ENCODE peak calls at places on chromosomes 5 and 9, in nine cellular contexts. J is heart left ventricle, B is endodermal cell, P is heart right ventricle, D is IMR-90, A is esophagus squamous epithelium, I is tibial artery, H is neuronal stem cell, E is upper lobe of right lung. O is an unnamed sample.
A peak's percentile ranks its signal among the peaks of the same experiment; 100 is the strongest.

GRCh38 chr5:142994242-142994641 is 224.1 kb downstream of the ARHGAP26 start:
- DNase-seq in J (no peak), B (no peak), P (no peak), D (no peak), A (no peak), I (no peak), H (no peak), E (no peak), O (no peak)

GRCh38 chr5:151082976-151083651 is 2.3 kb upstream of the TNIP1 start:
- DNase-seq in J (no peak), B (no peak), P (no peak), D (peak; percentile 36), A (no peak), I (no peak), H (no peak), E (peak; percentile 70), O (peak; percentile 74)

GRCh38 chr9:5025416-5025815 is 40.3 kb downstream of the JAK2 start:
- DNase-seq in J (no peak), B (no peak), P (no peak), D (peak; percentile 2), A (no peak), I (no peak), H (no peak), E (no peak), O (peak; percentile 26)

GRCh38 chr9:70569070-70569772 is 154.8 kb upstream of the KLF9 start:
- DNase-seq in J (no peak), B (no peak), P (no peak), D (peak; percentile 59), A (no peak), I (no peak), H (no peak), E (no peak), O (no peak)

GRCh38 chr9:138080979-138081378 is 203.4 kb downstream of the CACNA1B start:
- DNase-seq in J (peak; percentile 1), B (no peak), P (no peak), D (no peak), A (no peak), I (no peak), H (no peak), E (no peak), O (no peak)

GRCh38 chr5:128629162-128629561 is 91.1 kb upstream of the FBN2 start:
- DNase-seq in J (no peak), B (no peak), P (no peak), D (no peak), A (no peak), I (no peak), H (no peak), E (no peak), O (no peak)

GRCh38 chr5:106397700-106398099 is 1273.0 kb downstream of the EFNA5 start:
- DNase-seq in J (no peak), B (no peak), P (no peak), D (peak; percentile 98), A (no peak), I (no peak), H (no peak), E (no peak), O (no peak)

GRCh38 chr5:33115467-33115866 is 325.3 kb upstream of the TARS1 start:
- DNase-seq in J (no peak), B (no peak), P (no peak), D (no peak), A (no peak), I (no peak), H (no peak), E (no peak), O (no peak)

GRCh38 chr5:151298063-151298462 is 5.5 kb downstream of the SLC36A3 start:
- DNase-seq in J (no peak), B (peak; percentile 64), P (peak; percentile 9), D (peak; percentile 50), A (no peak), I (peak; percentile 35), H (no peak), E (no peak), O (no peak)

GRCh38 chr5:33891731-33892418 is at the start of gene ADAMTS12:
- DNase-seq in J (peak; percentile 60), B (peak; percentile 84), P (peak; percentile 41), D (peak; percentile 77), A (no peak), I (no peak), H (peak; percentile 71), E (peak; percentile 68), O (peak; percentile 50)

GRCh38 chr5:150001660-150002493 is 1.3 kb downstream of the HMGXB3 start:
- DNase-seq in J (peak; percentile 44), B (peak; percentile 80), P (peak; percentile 39), D (peak; percentile 75), A (no peak), I (peak; percentile 48), H (peak; percentile 26), E (no peak), O (no peak)

GRCh38 chr5:169696621-169697517 is 59.8 kb downstream of the DOCK2 start:
- DNase-seq in J (no peak), B (no peak), P (no peak), D (peak; percentile 25), A (no peak), I (no peak), H (no peak), E (no peak), O (no peak)

GRCh38 chr5:126542441-126542840 is 52.6 kb downstream of the ALDH7A1 start:
- DNase-seq in J (no peak), B (no peak), P (no peak), D (no peak), A (no peak), I (no peak), H (no peak), E (no peak), O (no peak)

GRCh38 chr9:100324594-100325200 is 28.0 kb downstream of the TEX10 start:
- DNase-seq in J (no peak), B (no peak), P (no peak), D (peak; percentile 74), A (no peak), I (no peak), H (no peak), E (no peak), O (no peak)

DNA sequence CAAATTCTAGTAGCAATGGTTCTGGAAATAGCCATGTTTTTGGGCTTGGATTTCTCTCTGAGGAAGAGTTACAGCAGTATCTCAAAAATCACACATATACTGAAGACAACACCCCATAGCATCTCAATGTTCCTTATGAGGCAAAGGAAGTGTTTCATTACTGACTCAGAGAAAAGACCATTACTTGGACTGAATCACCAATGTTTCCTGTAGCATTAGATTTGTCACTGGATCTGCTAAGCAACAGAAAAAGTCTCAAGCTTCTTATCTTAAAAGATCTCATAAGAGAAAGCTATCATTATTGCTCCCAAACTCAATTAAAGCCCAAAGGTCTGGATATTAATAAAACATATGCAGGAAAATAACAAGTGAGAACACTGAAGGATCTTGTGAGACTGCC is 272.4 kb downstream of the ADAMTS6 start:
- DNase-seq in J (no peak), B (no peak), P (no peak), D (peak; percentile 96), A (no peak), I (no peak), H (no peak), E (no peak), O (no peak)
- H3K27ac ChIP-seq in J (no peak overlapping the region), B (no peak overlapping the region), P (no peak overlapping the region), D (peak overlapping the region; percentile 74), A (no peak overlapping the region), I (no peak overlapping the region), H (no peak overlapping the region), E (no peak overlapping the region), O (no peak overlapping the region)

GRCh38 chr5:147403659-147404640 is 105.9 kb downstream of the DPYSL3 start:
- DNase-seq in J (peak; percentile 59), B (no peak), P (peak; percentile 65), D (peak; percentile 99), A (no peak), I (peak; percentile 87), H (no peak), E (no peak), O (peak; percentile 74)

GRCh38 chr5:147406636-147407035 is 103.2 kb downstream of the DPYSL3 start:
- DNase-seq in J (no peak), B (no peak), P (no peak), D (no peak), A (no peak), I (no peak), H (no peak), E (no peak), O (no peak)

GRCh38 chr5:147404706-147405105 is 105.2 kb downstream of the DPYSL3 start:
- DNase-seq in J (no peak), B (no peak), P (no peak), D (no peak), A (no peak), I (no peak), H (no peak), E (no peak), O (no peak)

GRCh38 chr5:147408980-147409379 is 100.9 kb downstream of the DPYSL3 start:
- DNase-seq in J (no peak), B (no peak), P (no peak), D (peak; percentile 42), A (no peak), I (no peak), H (no peak), E (no peak), O (no peak)

GRCh38 chr5:147407094-147407681 is 102.7 kb downstream of the DPYSL3 start:
- DNase-seq in J (no peak), B (no peak), P (no peak), D (peak; percentile 73), A (no peak), I (peak; percentile 36), H (no peak), E (no peak), O (no peak)
- H3K27ac ChIP-seq in J (peak overlapping the region; percentile 15), B (peak overlapping the region; percentile 42), P (no peak overlapping the region), D (no peak overlapping the region), A (peak overlapping the region; percentile 90), I (peak overlapping the region; percentile 96), H (no peak overlapping the region), E (no peak overlapping the region), O (peak overlapping the region; percentile 36)

GRCh38 chr9:738209-738915 is 103.1 kb upstream of the DMRT1 start:
- DNase-seq in J (peak; percentile 75), B (no peak), P (peak; percentile 76), D (peak; percentile 98), A (no peak), I (peak; percentile 69), H (no peak), E (peak; percentile 69), O (peak; percentile 82)
- H3K27ac ChIP-seq in J (peak overlapping the region; percentile 91), B (no peak overlapping the region), P (peak overlapping the region; percentile 76), D (peak overlapping the region; percentile 79), A (peak overlapping the region; percentile 87), I (peak overlapping the region; percentile 68), H (no peak overlapping the region), E (peak overlapping the region; percentile 61), O (peak overlapping the region; percentile 90)

GRCh38 chr5:10442581-10442980 is 902 bp downstream of the ROPN1L start:
- DNase-seq in J (no peak), B (no peak), P (no peak), D (no peak), A (no peak), I (no peak), H (no peak), E (no peak), O (no peak)

GRCh38 chr5:10441992-10442435 is 335 bp downstream of the ROPN1L start:
- DNase-seq in J (no peak), B (peak; percentile 85), P (no peak), D (no peak), A (no peak), I (no peak), H (no peak), E (no peak), O (no peak)

GRCh38 chr5:10439692-10440091 is 2.0 kb upstream of the ROPN1L start:
- DNase-seq in J (no peak), B (no peak), P (no peak), D (no peak), A (no peak), I (no peak), H (no peak), E (no peak), O (no peak)

GRCh38 chr5:10440367-10440990 is 1.2 kb upstream of the ROPN1L start:
- DNase-seq in J (no peak), B (no peak), P (no peak), D (no peak), A (no peak), I (no peak), H (no peak), E (no peak), O (no peak)

GRCh38 chr5:10441083-10441991 is at the start of gene ROPN1L:
- DNase-seq in J (peak; percentile 86), B (peak; percentile 96), P (peak; percentile 83), D (peak; percentile 82), A (no peak), I (peak; percentile 83), H (peak; percentile 87), E (peak; percentile 93), O (peak; percentile 86)
- H3K27ac ChIP-seq in J (peak within 1 kb of the TSS; percentile 41), B (peak within 1 kb of the TSS; percentile 42), P (peak within 1 kb of the TSS; percentile 65), D (peak within 1 kb of the TSS; percentile 84), A (peak within 1 kb of the TSS; percentile 82), I (peak within 1 kb of the TSS; percentile 75), H (peak within 1 kb of the TSS; percentile 37), E (peak within 1 kb of the TSS; percentile 55), O (peak within 1 kb of the TSS; percentile 69)